ENCODE peak calls at places on chromosomes 13 and 19, in ten cellular contexts. Q is fibroblast of the aortic adventitia, R is glutamatergic neuron, E is A172, G is T47D, C is BJ, K is fibroblast of lung, F is HEK293T, P is aorta, S is renal cortical epithelial cell. T is an unnamed sample.

GRCh38 chr13:113542751-113543424 is 41.7 kb upstream of the TFDP1 start:
- DNase-seq in C (no peak), S (no peak), P (peak; percentile 44), K (no peak), R (peak; percentile 42), E (no peak), G (no peak), Q (no peak), F (no peak), T (no peak)

GRCh38 chr19:45320997-45321775 is 1.5 kb downstream of the CKM start:
- DNase-seq in Q (no peak), F (no peak), S (no peak), R (no peak), K (no peak), P (no peak), C (no peak), E (no peak), G (no peak), T (no peak)

GRCh38 chr13:106083620-106084350 is 451.7 kb downstream of the EFNB2 start:
- DNase-seq in Q (peak; percentile 49), G (no peak), K (peak; percentile 59), S (peak; percentile 77), P (no peak), R (no peak), E (peak; percentile 69), F (no peak), C (no peak), T (no peak)

GRCh38 chr13:39575641-39576238 is 27.3 kb downstream of the LHFPL6 start:
- DNase-seq in P (no peak), Q (no peak), K (no peak), C (no peak), E (no peak), R (no peak), F (no peak), G (no peak), S (no peak), T (no peak)

GRCh38 chr19:17511724-17512573 is 500 bp downstream of the PGLS start:
- DNase-seq in Q (peak; percentile 82), E (peak; percentile 37), G (peak; percentile 22), S (peak; percentile 56), P (peak; percentile 94), F (peak; percentile 44), K (peak; percentile 91), R (peak; percentile 89), C (no peak), T (peak; percentile 97)

GRCh38 chr13:23741879-23742510 is 147.2 kb downstream of the MIPEP start:
- DNase-seq in K (no peak), G (no peak), R (peak; percentile 68), Q (no peak), P (no peak), F (peak; percentile 49), S (no peak), C (no peak), E (no peak), T (no peak)

GRCh38 chr13:66574606-66575005 is 655.5 kb downstream of the PCDH9 start:
- DNase-seq in E (peak; percentile 36), P (no peak), S (no peak), C (no peak), K (no peak), F (no peak), G (no peak), Q (peak; percentile 3), R (no peak), T (no peak)

GRCh38 chr13:105990256-105990958 is 545.1 kb downstream of the EFNB2 start:
- DNase-seq in G (no peak), C (no peak), S (no peak), F (no peak), Q (no peak), E (peak; percentile 18), K (peak; percentile 47), R (no peak), P (no peak), T (no peak)

GRCh38 chr13:42814868-42815267 is 33.5 kb downstream of the FAM216B start:
- DNase-seq in G (no peak), S (peak; percentile 64), R (no peak), K (peak; percentile 95), Q (peak; percentile 87), E (no peak), P (no peak), F (no peak), C (peak; percentile 59), T (no peak)

GRCh38 chr13:38309397-38309796 is 40.3 kb upstream of the UFM1 start:
- DNase-seq in G (no peak), F (no peak), E (no peak), K (no peak), P (no peak), Q (no peak), R (no peak), C (no peak), S (peak; percentile 1), T (no peak)

GRCh38 chr19:33685541-33685940 is 63.8 kb downstream of the CHST8 start:
- DNase-seq in F (no peak), E (no peak), C (no peak), Q (no peak), P (peak; percentile 45), K (no peak), S (no peak), G (no peak), R (peak; percentile 89), T (peak; percentile 53)

GRCh38 chr13:98598043-98598442 is 21.1 kb upstream of the STK24 start:
- DNase-seq in F (no peak), C (no peak), E (no peak), K (no peak), Q (peak; percentile 15), S (no peak), G (no peak), R (no peak), P (no peak), T (no peak)

GRCh38 chr19:18847516-18848463 is 16.0 kb downstream of the UPF1 start:
- DNase-seq in K (peak; percentile 54), E (no peak), G (no peak), F (no peak), P (peak; percentile 80), C (peak; percentile 81), S (no peak), Q (peak; percentile 77), R (no peak), T (no peak)

GRCh38 chr19:51421229-51422052 is 4.0 kb upstream of the SIGLEC10 start:
- DNase-seq in E (no peak), K (no peak), C (no peak), P (no peak), R (no peak), G (no peak), F (no peak), S (no peak), Q (no peak), T (no peak)

GRCh38 chr13:91381371-91381770 is 17.1 kb upstream of the GPC5 start:
- DNase-seq in F (no peak), S (peak; percentile 51), C (no peak), Q (peak; percentile 43), R (no peak), E (no peak), P (no peak), K (peak; percentile 69), G (no peak), T (no peak)

GRCh38 chr13:21330126-21330861 is 128.8 kb downstream of the ZDHHC20 start:
- DNase-seq in K (peak; percentile 14), P (no peak), F (no peak), R (no peak), G (no peak), C (no peak), S (no peak), E (no peak), Q (no peak), T (no peak)

GRCh38 chr19:48739835-48740704 is at the start of gene RASIP1:
- DNase-seq in K (no peak), G (no peak), R (peak; percentile 42), S (no peak), F (no peak), C (no peak), P (no peak), E (no peak), Q (no peak), T (peak; percentile 55)

GRCh38 chr19:19543101-19543500 is 5.0 kb downstream of the CILP2 start:
- DNase-seq in F (no peak), E (no peak), Q (no peak), S (no peak), G (no peak), P (no peak), C (no peak), R (no peak), K (no peak), T (no peak)

GRCh38 chr13:57557979-57558529 is 73.5 kb upstream of the PCDH17 start:
- DNase-seq in Q (no peak), S (peak; percentile 2), F (peak; percentile 22), K (peak; percentile 1), R (no peak), C (no peak), P (no peak), G (no peak), E (no peak), T (peak; percentile 3)

GRCh38 chr19:12737666-12738351 is 512 bp downstream of the GET3 start:
- DNase-seq in Q (no peak), C (no peak), E (no peak), G (no peak), F (no peak), S (no peak), K (no peak), R (no peak), P (no peak), T (no peak)

GRCh38 chr19:13463296-13463695 is 43.0 kb downstream of the CACNA1A start:
- DNase-seq in C (no peak), R (no peak), F (peak; percentile 38), G (peak; percentile 45), S (no peak), K (peak; percentile 2), Q (peak; percentile 13), P (no peak), E (peak; percentile 13), T (peak; percentile 20)

GRCh38 chr19:4300589-4300988 is 1.6 kb downstream of the TMIGD2 start:
- DNase-seq in F (no peak), G (no peak), K (no peak), Q (no peak), C (no peak), E (no peak), P (no peak), R (no peak), S (no peak), T (no peak)

GRCh38 chr19:52640916-52641315 is 2.8 kb upstream of the ZNF83 start:
- DNase-seq in K (no peak), P (no peak), C (no peak), R (peak; percentile 48), Q (no peak), G (peak; percentile 6), E (no peak), F (no peak), S (no peak), T (no peak)

GRCh38 chr19:39843919-39844793 is 2.0 kb downstream of the FBL start:
- DNase-seq in K (peak; percentile 63), Q (peak; percentile 70), S (peak; percentile 66), C (no peak), F (peak; percentile 33), E (peak; percentile 25), G (no peak), P (no peak), R (no peak), T (no peak)

T was measured in retina.